ENCODE peak calls at places on chromosomes 7 and 10, in five cellular contexts. One of them, this sample, is unnamed.
A peak's percentile ranks its signal among the peaks of the same experiment; 100 is the strongest.

GRCh38 chr10:78803710-78804109 is 265.1 kb upstream of the ZMIZ1 start:
- DNase-seq in aorta: no peak
- DNase-seq in AG04449: no peak
- DNase-seq in neuronal stem cell: no peak
- DNase-seq in cardiac muscle cell: no peak
- DNase-seq in this sample: no peak

GRCh38 chr10:21926358-21926890 is 77.1 kb downstream of the DNAJC1 start:
- DNase-seq in aorta: no peak
- DNase-seq in AG04449: no peak
- DNase-seq in neuronal stem cell: no peak
- DNase-seq in cardiac muscle cell: no peak
- DNase-seq in this sample: no peak

GRCh38 chr7:140723002-140723401 is 26.5 kb downstream of the NDUFB2 start:
- DNase-seq in aorta: no peak
- DNase-seq in AG04449: no peak
- DNase-seq in neuronal stem cell: no peak
- DNase-seq in cardiac muscle cell: no peak
- DNase-seq in this sample: no peak

GRCh38 chr10:86365346-86366032 is 1.1 kb downstream of the GRID1 start:
- DNase-seq in aorta: peak; percentile 51
- DNase-seq in AG04449: no peak
- DNase-seq in neuronal stem cell: no peak
- DNase-seq in cardiac muscle cell: no peak
- DNase-seq in this sample: no peak

GRCh38 chr7:129940329-129940728 is 12.4 kb downstream of the UBE2H start:
- DNase-seq in aorta: no peak
- DNase-seq in AG04449: no peak
- DNase-seq in neuronal stem cell: no peak
- DNase-seq in cardiac muscle cell: no peak
- DNase-seq in this sample: no peak

GRCh38 chr7:40887099-40887498 is 752.3 kb downstream of the SUGCT start:
- DNase-seq in aorta: no peak
- DNase-seq in AG04449: no peak
- DNase-seq in neuronal stem cell: no peak
- DNase-seq in cardiac muscle cell: no peak
- DNase-seq in this sample: no peak

GRCh38 chr7:5424689-5425506 is 1.3 kb upstream of the TNRC18 start:
- DNase-seq in aorta: peak; percentile 85
- DNase-seq in AG04449: no peak
- DNase-seq in neuronal stem cell: no peak
- DNase-seq in cardiac muscle cell: peak; percentile 32
- DNase-seq in this sample: no peak

GRCh38 chr7:127807340-127807739 is 155.3 kb downstream of the SND1 start:
- DNase-seq in aorta: no peak
- DNase-seq in AG04449: no peak
- DNase-seq in neuronal stem cell: no peak
- DNase-seq in cardiac muscle cell: no peak
- DNase-seq in this sample: no peak

GRCh38 chr10:101961591-101962498 is 94.1 kb downstream of the ARMH3 start:
- DNase-seq in aorta: no peak
- DNase-seq in AG04449: no peak
- DNase-seq in neuronal stem cell: no peak
- DNase-seq in cardiac muscle cell: no peak
- DNase-seq in this sample: no peak

GRCh38 chr7:35725280-35725680 is 30.3 kb upstream of the HERPUD2 start:
- DNase-seq in aorta: no peak
- DNase-seq in AG04449: no peak
- DNase-seq in neuronal stem cell: no peak
- DNase-seq in cardiac muscle cell: no peak
- DNase-seq in this sample: no peak

GRCh38 chr7:27118580-27118979 is 12.0 kb downstream of the HOXA4 start:
- DNase-seq in aorta: no peak
- DNase-seq in AG04449: no peak
- DNase-seq in neuronal stem cell: no peak
- DNase-seq in cardiac muscle cell: no peak
- DNase-seq in this sample: no peak
- H3K4me3 ChIP-seq in aorta: peak overlapping the region; percentile 64
- H3K4me3 ChIP-seq in AG04449: no peak overlapping the region
- H3K4me3 ChIP-seq in neuronal stem cell: no peak overlapping the region
- H3K4me3 ChIP-seq in cardiac muscle cell: no peak overlapping the region
- H3K4me3 ChIP-seq in this sample: no peak overlapping the region

GRCh38 chr10:123553810-123554430 is 112.2 kb upstream of the GPR26 start:
- DNase-seq in aorta: no peak
- DNase-seq in AG04449: no peak
- DNase-seq in neuronal stem cell: no peak
- DNase-seq in cardiac muscle cell: no peak
- DNase-seq in this sample: no peak

GRCh38 chr10:123551259-123551658 is 114.9 kb upstream of the GPR26 start:
- DNase-seq in aorta: no peak
- DNase-seq in AG04449: no peak
- DNase-seq in neuronal stem cell: no peak
- DNase-seq in cardiac muscle cell: no peak
- DNase-seq in this sample: no peak

GRCh38 chr10:123550680-123551096 is 115.5 kb upstream of the GPR26 start:
- DNase-seq in aorta: no peak
- DNase-seq in AG04449: no peak
- DNase-seq in neuronal stem cell: no peak
- DNase-seq in cardiac muscle cell: no peak
- DNase-seq in this sample: no peak

GRCh38 chr10:123554656-123555055 is 111.5 kb upstream of the GPR26 start:
- DNase-seq in aorta: no peak
- DNase-seq in AG04449: no peak
- DNase-seq in neuronal stem cell: no peak
- DNase-seq in cardiac muscle cell: no peak
- DNase-seq in this sample: no peak

DNA sequence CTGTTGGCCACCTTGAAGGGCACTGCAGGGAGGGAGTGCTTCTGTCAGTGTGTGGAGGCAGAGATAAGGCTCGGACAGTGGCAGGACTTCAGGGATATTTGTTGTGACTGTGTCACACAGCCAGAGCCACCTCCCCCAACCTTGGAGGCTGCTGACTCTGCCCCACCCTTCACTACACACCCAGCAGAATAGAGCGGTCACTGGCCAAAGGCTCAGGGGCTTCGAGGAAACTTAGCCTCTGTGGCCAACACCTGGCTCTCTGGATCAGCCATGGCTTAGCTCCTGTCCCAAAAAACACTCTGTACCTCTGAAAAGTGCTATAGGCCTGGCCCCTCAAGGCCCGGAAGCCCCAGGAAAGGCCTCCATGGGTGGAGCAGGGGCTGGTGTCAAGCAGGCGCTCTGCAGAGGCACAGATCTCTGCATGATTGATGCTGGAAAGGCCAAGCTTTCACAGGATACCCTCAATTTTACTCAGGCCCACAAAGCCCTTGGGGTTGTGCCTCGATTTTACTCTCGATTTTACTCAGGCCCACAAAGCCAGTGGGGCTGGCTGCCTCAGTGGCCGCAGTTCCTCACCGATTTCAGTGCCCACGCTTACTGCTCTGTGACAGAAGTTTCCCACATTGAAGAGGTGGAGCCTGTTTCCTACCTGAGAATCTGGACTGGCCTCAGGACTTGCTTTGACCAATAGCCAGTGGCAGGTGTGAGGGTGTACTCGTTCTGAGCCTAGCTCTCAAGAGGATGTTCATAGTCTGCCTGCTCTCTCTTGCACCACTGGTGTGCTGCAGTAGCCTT is 113.2 kb upstream of the GPR26 start:
- DNase-seq in aorta: no peak
- DNase-seq in AG04449: no peak
- DNase-seq in neuronal stem cell: no peak
- DNase-seq in cardiac muscle cell: no peak
- DNase-seq in this sample: no peak
- H3K4me3 ChIP-seq in aorta: no peak overlapping the region
- H3K4me3 ChIP-seq in AG04449: no peak overlapping the region
- H3K4me3 ChIP-seq in neuronal stem cell: no peak overlapping the region
- H3K4me3 ChIP-seq in cardiac muscle cell: no peak overlapping the region
- H3K4me3 ChIP-seq in this sample: no peak overlapping the region

GRCh38 chr7:100427762-100428198 is 723 bp downstream of the ZCWPW1 start:
- DNase-seq in aorta: no peak
- DNase-seq in AG04449: no peak
- DNase-seq in neuronal stem cell: no peak
- DNase-seq in cardiac muscle cell: no peak
- DNase-seq in this sample: no peak
- H3K4me3 ChIP-seq in aorta: no peak overlapping the region
- H3K4me3 ChIP-seq in AG04449: peak overlapping the region; percentile 80
- H3K4me3 ChIP-seq in neuronal stem cell: peak overlapping the region; percentile 81
- H3K4me3 ChIP-seq in cardiac muscle cell: peak overlapping the region; percentile 77
- H3K4me3 ChIP-seq in this sample: peak overlapping the region; percentile 80

DNA sequence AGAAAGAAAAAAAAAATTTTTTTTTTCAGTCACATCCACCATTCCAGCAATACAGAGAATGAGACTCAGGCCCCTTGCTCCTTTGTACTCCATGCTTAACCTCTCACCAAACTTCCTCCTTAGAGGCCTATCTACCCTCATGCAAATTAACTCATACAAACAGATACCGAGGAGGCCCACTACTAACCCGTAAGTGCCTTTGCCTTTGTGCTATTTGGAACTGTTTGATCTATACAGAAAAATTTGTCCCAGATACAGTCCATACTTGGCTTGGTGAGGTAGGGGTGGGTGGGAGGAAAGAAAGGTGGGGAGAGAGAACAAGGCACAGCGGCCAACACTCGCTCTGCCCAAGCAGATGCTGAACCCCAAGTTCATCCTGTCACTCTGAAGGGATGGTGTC is 87.8 kb upstream of the DUSP5 start:
- DNase-seq in aorta: no peak
- DNase-seq in AG04449: no peak
- DNase-seq in neuronal stem cell: no peak
- DNase-seq in cardiac muscle cell: no peak
- DNase-seq in this sample: no peak
- H3K4me3 ChIP-seq in aorta: no peak overlapping the region
- H3K4me3 ChIP-seq in AG04449: no peak overlapping the region
- H3K4me3 ChIP-seq in neuronal stem cell: no peak overlapping the region
- H3K4me3 ChIP-seq in cardiac muscle cell: no peak overlapping the region
- H3K4me3 ChIP-seq in this sample: no peak overlapping the region

GRCh38 chr7:1239455-1240295 is 7.0 kb downstream of the UNCX start:
- DNase-seq in aorta: no peak
- DNase-seq in AG04449: no peak
- DNase-seq in neuronal stem cell: no peak
- DNase-seq in cardiac muscle cell: no peak
- DNase-seq in this sample: no peak

GRCh38 chr7:1241510-1242128 is 8.9 kb downstream of the UNCX start:
- DNase-seq in aorta: no peak
- DNase-seq in AG04449: no peak
- DNase-seq in neuronal stem cell: no peak
- DNase-seq in cardiac muscle cell: no peak
- DNase-seq in this sample: no peak

GRCh38 chr7:1240296-1240820 is 7.7 kb downstream of the UNCX start:
- DNase-seq in aorta: no peak
- DNase-seq in AG04449: no peak
- DNase-seq in neuronal stem cell: no peak
- DNase-seq in cardiac muscle cell: no peak
- DNase-seq in this sample: no peak

GRCh38 chr7:1242129-1242572 is 9.5 kb downstream of the UNCX start:
- DNase-seq in aorta: no peak
- DNase-seq in AG04449: no peak
- DNase-seq in neuronal stem cell: no peak
- DNase-seq in cardiac muscle cell: no peak
- DNase-seq in this sample: no peak

GRCh38 chr7:1240917-1241509 is 8.3 kb downstream of the UNCX start:
- DNase-seq in aorta: no peak
- DNase-seq in AG04449: no peak
- DNase-seq in neuronal stem cell: no peak
- DNase-seq in cardiac muscle cell: no peak
- DNase-seq in this sample: no peak
- H3K4me3 ChIP-seq in aorta: no peak overlapping the region
- H3K4me3 ChIP-seq in AG04449: no peak overlapping the region
- H3K4me3 ChIP-seq in neuronal stem cell: no peak overlapping the region
- H3K4me3 ChIP-seq in cardiac muscle cell: no peak overlapping the region
- H3K4me3 ChIP-seq in this sample: no peak overlapping the region

DNA sequence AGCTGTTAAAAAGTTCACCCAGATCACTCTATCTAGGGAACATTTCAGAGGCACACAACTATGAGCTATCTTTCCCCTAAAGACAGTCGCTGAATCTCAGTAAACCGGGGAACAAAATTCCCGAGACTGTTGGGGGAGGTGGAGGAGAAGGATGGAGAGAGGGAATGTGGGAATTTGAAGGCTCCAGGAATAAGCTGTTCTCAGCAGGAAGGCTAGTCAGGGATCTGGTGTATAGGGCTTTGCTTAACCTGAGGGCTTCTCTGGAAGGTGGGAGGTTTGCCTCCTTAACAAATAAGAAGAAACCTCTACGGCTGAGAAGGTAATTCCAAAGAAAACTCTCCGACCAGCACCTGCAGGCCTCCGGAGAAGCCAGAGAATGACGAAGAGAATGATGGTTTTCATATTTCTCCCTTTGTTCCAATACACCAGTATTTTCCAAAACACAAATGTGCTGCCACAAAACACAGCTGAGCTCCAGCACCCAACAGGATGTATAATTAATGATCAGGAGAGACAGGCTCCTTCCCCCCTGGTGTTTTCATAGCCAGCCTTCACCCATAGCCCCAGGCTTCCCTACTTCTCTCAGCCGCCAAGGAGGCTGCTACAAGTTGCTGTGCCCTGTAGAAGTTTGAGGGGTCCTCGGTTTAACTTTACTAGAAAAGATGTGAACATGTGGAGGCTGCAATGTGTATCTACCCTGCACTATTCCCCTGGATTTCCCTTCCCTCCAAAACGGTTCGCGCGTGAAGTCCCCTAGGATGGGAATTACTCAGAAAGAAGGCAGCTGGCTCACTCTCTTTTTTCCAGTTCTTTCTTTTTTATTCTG is 2.0 kb downstream of the KCNMA1 start:
- DNase-seq in aorta: no peak
- DNase-seq in AG04449: no peak
- DNase-seq in neuronal stem cell: no peak
- DNase-seq in cardiac muscle cell: no peak
- DNase-seq in this sample: no peak
- H3K4me3 ChIP-seq in aorta: peak overlapping the region; percentile 77
- H3K4me3 ChIP-seq in AG04449: peak overlapping the region; percentile 89
- H3K4me3 ChIP-seq in neuronal stem cell: no peak overlapping the region
- H3K4me3 ChIP-seq in cardiac muscle cell: no peak overlapping the region
- H3K4me3 ChIP-seq in this sample: peak overlapping the region; percentile 79

GRCh38 chr7:150914966-150915365 is 62.6 kb downstream of the AOC1 start:
- DNase-seq in aorta: no peak
- DNase-seq in AG04449: no peak
- DNase-seq in neuronal stem cell: no peak
- DNase-seq in cardiac muscle cell: no peak
- DNase-seq in this sample: no peak
- H3K4me3 ChIP-seq in aorta: no peak overlapping the region
- H3K4me3 ChIP-seq in AG04449: no peak overlapping the region
- H3K4me3 ChIP-seq in neuronal stem cell: no peak overlapping the region
- H3K4me3 ChIP-seq in cardiac muscle cell: no peak overlapping the region
- H3K4me3 ChIP-seq in this sample: no peak overlapping the region

This sample was measured in AG09309.